ENCODE peak calls at places on chromosomes 13 and 19, in nine cellular contexts. Q is Right ventricle myocardium superior; W is NCI-H524 treated with DMSO at 0.1 percent for 48 hours; M is ascending aorta; L is AG09319; A is EL; X is WTC11; H is pancreas; G is effector memory CD4-positive, alpha-beta T cell. C is an unnamed sample.

GRCh38 chr13:105159794-105160193 is 1375.7 kb downstream of the EFNB2 start:
- DNase-seq in X (no peak), G (no peak), H (no peak), A (no peak), W (peak; percentile 68), L (no peak), Q (no peak), M (no peak), C (no peak)

GRCh38 chr19:42468273-42468796 is 25.6 kb upstream of the CXCL17 start:
- DNase-seq in M (no peak), W (no peak), L (peak; percentile 57), G (no peak), X (no peak), A (peak; percentile 80), Q (no peak), H (no peak), C (peak; percentile 28)

GRCh38 chr19:37966211-37967072 is 59.4 kb downstream of the SIPA1L3 start:
- DNase-seq in H (peak; percentile 30), X (no peak), A (peak; percentile 57), L (no peak), Q (no peak), M (no peak), W (no peak), G (no peak), C (peak; percentile 71)

GRCh38 chr19:55376381-55376933 is at the start of gene TMEM190:
- DNase-seq in X (peak; percentile 51), M (no peak), L (no peak), W (no peak), A (no peak), Q (no peak), G (no peak), H (no peak), C (no peak)

GRCh38 chr19:45154064-45154827 is 6.5 kb downstream of the NKPD1 start:
- DNase-seq in Q (no peak), G (no peak), W (no peak), M (no peak), L (no peak), A (peak; percentile 86), X (no peak), H (no peak), C (no peak)

GRCh38 chr13:106047859-106048258 is 487.6 kb downstream of the EFNB2 start:
- DNase-seq in W (no peak), L (no peak), M (no peak), Q (no peak), A (no peak), G (no peak), X (no peak), H (no peak), C (no peak)

GRCh38 chr19:35336166-35336955 is 7.4 kb downstream of the CD22 start:
- DNase-seq in A (no peak), Q (peak; percentile 8), W (no peak), L (no peak), G (no peak), M (no peak), H (no peak), X (no peak), C (no peak)

GRCh38 chr19:6125571-6125989 is 9.9 kb upstream of the ACSBG2 start:
- DNase-seq in L (peak; percentile 52), A (peak; percentile 73), M (no peak), W (peak; percentile 48), G (peak; percentile 53), X (peak; percentile 63), Q (peak; percentile 49), H (no peak), C (peak; percentile 65)

GRCh38 chr19:57434386-57435061 is 601 bp upstream of the ZNF749 start:
- DNase-seq in M (no peak), Q (no peak), G (no peak), A (no peak), X (peak; percentile 34), H (no peak), W (no peak), L (no peak), C (no peak)